ENCODE peak calls at places on chromosomes 4 and X, in six cellular contexts. H, U, P, F, D and W are unnamed samples.

GRCh38 chr4:7750972-7751371 is 188.7 kb downstream of the AFAP1 start:
- DNase-seq in H (no peak), U (no peak), P (no peak), F (no peak), D (no peak), W (no peak)

GRCh38 chr4:121950680-121951569 is 935 bp downstream of the TRPC3 start:
- DNase-seq in H (no peak), U (peak), P (peak), F (no peak), D (peak), W (no peak)

GRCh38 chr4:2255501-2256155 is 6.3 kb downstream of the MXD4 start:
- DNase-seq in H (no peak), U (no peak), P (peak), F (no peak), D (no peak), W (no peak)

GRCh38 chr4:40199999-40200880 is 3.4 kb downstream of the RHOH start:
- DNase-seq in H (peak), U (no peak), P (peak), F (no peak), D (no peak), W (no peak)

GRCh38 chrX:54530358-54530900 is 410 bp downstream of the GNL3L start:
- DNase-seq in H (no peak), U (no peak), P (no peak), F (no peak), D (no peak), W (no peak)

GRCh38 chr4:132797856-132798255 is 351.2 kb upstream of the PCDH10 start:
- DNase-seq in H (no peak), U (no peak), P (no peak), F (no peak), D (no peak), W (no peak)

GRCh38 chr4:7196283-7196651 is 3.9 kb downstream of the SORCS2 start:
- DNase-seq in H (no peak), U (no peak), P (no peak), F (no peak), D (no peak), W (no peak)

GRCh38 chr4:52657630-52658501 is 1.2 kb downstream of the USP46 start:
- DNase-seq in H (no peak), U (peak), P (no peak), F (no peak), D (no peak), W (peak)

GRCh38 chr4:148116264-148116663 is 325.9 kb downstream of the NR3C2 start:
- DNase-seq in H (no peak), U (peak), P (no peak), F (no peak), D (no peak), W (no peak)

GRCh38 chr4:79831701-79832514 is 241.1 kb downstream of the ANTXR2 start:
- DNase-seq in H (no peak), U (no peak), P (no peak), F (no peak), D (no peak), W (no peak)